ENCODE peak calls at places on chromosomes 1 and 21, in five cellular contexts. F, G, J, B and C are unnamed samples.

GRCh38 chr21:34189506-34189905 is 116.1 kb downstream of the MRPS6 start:
- DNase-seq in F (no peak), G (no peak), J (no peak), B (no peak), C (no peak)

GRCh38 chr1:206663832-206664652 is 20.7 kb upstream of the MAPKAPK2 start:
- DNase-seq in F (no peak), G (peak), J (peak), B (peak), C (no peak)

GRCh38 chr1:75074719-75075395 is 59.3 kb upstream of the LHX8 start:
- DNase-seq in F (no peak), G (no peak), J (no peak), B (no peak), C (no peak)

GRCh38 chr21:42631142-42631541 is 22.3 kb upstream of the PDE9A start:
- DNase-seq in F (no peak), G (no peak), J (no peak), B (no peak), C (no peak)

GRCh38 chr1:201739492-201740085 is 89.4 kb upstream of the IPO9 start:
- DNase-seq in F (no peak), G (no peak), J (no peak), B (peak), C (no peak)

GRCh38 chr21:28827422-28827821 is 165.3 kb downstream of the LTN1 start:
- DNase-seq in F (no peak), G (no peak), J (no peak), B (peak), C (peak)

GRCh38 chr1:200401263-200401662 is 8.6 kb downstream of the ZNF281 start:
- DNase-seq in F (no peak), G (no peak), J (no peak), B (no peak), C (no peak)

GRCh38 chr1:234775477-234776246 is 165.7 kb upstream of the IRF2BP2 start:
- DNase-seq in F (peak), G (no peak), J (no peak), B (peak), C (no peak)

GRCh38 chr1:157431751-157432150 is 120.6 kb downstream of the FCRL5 start:
- DNase-seq in F (no peak), G (peak), J (no peak), B (peak), C (peak)

GRCh38 chr1:54800899-54801759 is at the start of gene TTC22:
- DNase-seq in F (no peak), G (no peak), J (peak), B (peak), C (no peak)

DNA sequence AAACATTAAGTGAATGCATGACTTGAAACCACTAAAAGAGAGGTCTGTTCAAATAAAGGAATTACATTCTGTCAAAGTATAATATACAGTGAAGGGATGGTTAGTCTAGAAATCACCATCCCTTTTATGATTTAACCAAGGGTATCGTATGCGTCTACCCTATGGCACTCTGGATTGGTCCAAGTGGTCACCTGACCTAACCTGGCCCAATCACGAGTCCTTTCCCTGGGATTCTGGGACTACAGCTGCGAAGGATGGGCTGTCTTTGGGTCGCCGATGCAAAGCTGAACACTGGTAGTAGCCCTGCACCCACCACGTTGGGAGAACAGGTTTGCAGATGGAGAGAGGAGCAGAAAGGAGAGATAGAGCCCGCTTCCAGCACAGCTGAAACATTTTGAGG is 30.4 kb upstream of the C1orf198 start:
- DNase-seq in F (no peak), G (no peak), J (no peak), B (no peak), C (no peak)
- H3K4me3 ChIP-seq in F (no peak), G (no peak), J (no peak), B (no peak), C (no peak)

DNA sequence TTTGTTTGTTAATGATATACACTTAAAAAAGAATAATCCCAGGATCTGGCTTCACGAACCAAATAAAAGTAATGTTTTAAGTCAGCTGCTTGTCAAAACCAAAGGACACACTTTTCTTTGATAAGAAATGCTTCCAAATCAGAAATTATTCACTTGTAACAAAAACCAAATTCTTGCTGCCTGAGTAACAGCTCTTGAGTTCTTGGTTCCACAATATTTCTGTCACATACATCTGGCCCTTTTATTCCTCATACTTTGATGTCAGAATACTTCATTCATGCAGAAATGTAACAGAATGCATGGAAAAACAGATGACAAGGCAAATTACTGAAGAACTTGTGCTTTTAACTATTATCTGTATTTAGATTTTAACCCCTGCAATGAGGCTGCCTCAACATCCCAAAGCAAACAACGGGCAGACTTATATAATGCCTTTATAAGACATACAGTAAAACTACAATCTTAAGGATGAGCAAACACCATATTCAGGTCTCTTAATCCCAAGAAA is 1.5 kb downstream of the VAMP4 start:
- DNase-seq in F (no peak), G (no peak), J (no peak), B (peak), C (no peak)
- H3K4me3 ChIP-seq in F (peak), G (peak), J (peak), B (peak), C (peak)

GRCh38 chr1:63112155-63112914 is 210.0 kb upstream of the FOXD3 start:
- DNase-seq in F (no peak), G (peak), J (no peak), B (peak), C (peak)
- H3K4me3 ChIP-seq in F (no peak), G (no peak), J (no peak), B (no peak), C (no peak)

DNA sequence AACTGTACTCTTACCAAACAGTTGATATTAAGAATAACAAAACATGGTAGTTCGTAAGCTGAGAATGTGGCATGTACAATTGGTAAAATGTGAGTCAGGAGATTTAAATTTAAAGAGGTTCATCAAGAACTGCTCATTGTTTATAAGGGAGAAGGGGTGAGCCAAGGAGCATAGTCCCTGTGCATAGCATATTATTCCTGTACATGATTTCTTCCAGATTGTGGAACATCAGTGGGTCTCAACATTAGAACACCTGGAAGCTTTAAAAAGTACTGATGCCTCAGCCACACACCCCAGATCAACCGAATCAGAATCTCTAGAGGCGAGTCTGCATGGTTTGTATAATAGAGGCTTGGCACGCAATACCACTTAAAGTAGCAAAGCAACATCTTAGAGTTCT is 56.1 kb downstream of the KCTD3 start:
- DNase-seq in F (no peak), G (no peak), J (no peak), B (no peak), C (no peak)
- H3K4me3 ChIP-seq in F (no peak), G (no peak), J (no peak), B (no peak), C (no peak)